ENCODE peak calls at places on chromosomes 16 and 17, in four cellular contexts. One of them, this sample, is unnamed.
A peak's percentile ranks its signal among the peaks of the same experiment; 100 is the strongest.

GRCh38 chr17:82382933-82383255 is 11.3 kb downstream of the UTS2R start:
- DNase-seq in uterus: no peak
- DNase-seq in ovary: no peak
- DNase-seq in kidney: no peak
- DNase-seq in this sample: no peak

GRCh38 chr16:11386054-11386680 is 40.9 kb downstream of the RMI2 start:
- DNase-seq in uterus: no peak
- DNase-seq in ovary: no peak
- DNase-seq in kidney: peak; percentile 48
- DNase-seq in this sample: no peak

GRCh38 chr16:24507959-24508358 is 31.4 kb upstream of the RBBP6 start:
- DNase-seq in uterus: no peak
- DNase-seq in ovary: no peak
- DNase-seq in kidney: no peak
- DNase-seq in this sample: no peak

GRCh38 chr17:60606036-60606435 is 6.0 kb downstream of the PPM1D start:
- DNase-seq in uterus: no peak
- DNase-seq in ovary: no peak
- DNase-seq in kidney: no peak
- DNase-seq in this sample: no peak

GRCh38 chr17:7262192-7263070 is at the start of gene CLDN7:
- DNase-seq in uterus: no peak
- DNase-seq in ovary: no peak
- DNase-seq in kidney: peak; percentile 97
- DNase-seq in this sample: no peak

GRCh38 chr16:68469728-68470460 is 21.6 kb upstream of the SMPD3 start:
- DNase-seq in uterus: no peak
- DNase-seq in ovary: no peak
- DNase-seq in kidney: no peak
- DNase-seq in this sample: no peak

GRCh38 chr17:42920922-42921321 is 20.3 kb downstream of the G6PC1 start:
- DNase-seq in uterus: no peak
- DNase-seq in ovary: no peak
- DNase-seq in kidney: no peak
- DNase-seq in this sample: no peak

GRCh38 chr16:55944377-55944802 is 69.2 kb upstream of the CES5A start:
- DNase-seq in uterus: peak; percentile 68
- DNase-seq in ovary: peak; percentile 68
- DNase-seq in kidney: peak; percentile 87
- DNase-seq in this sample: peak; percentile 87

GRCh38 chr17:30084773-30085172 is 31.8 kb upstream of the NSRP1 start:
- DNase-seq in uterus: no peak
- DNase-seq in ovary: no peak
- DNase-seq in kidney: no peak
- DNase-seq in this sample: no peak

GRCh38 chr17:81340606-81341346 is 45.7 kb upstream of the SLC38A10 start:
- DNase-seq in uterus: no peak
- DNase-seq in ovary: peak; percentile 69
- DNase-seq in kidney: peak; percentile 60
- DNase-seq in this sample: no peak

GRCh38 chr16:81697886-81698635 is 81.0 kb upstream of the PLCG2 start:
- DNase-seq in uterus: no peak
- DNase-seq in ovary: no peak
- DNase-seq in kidney: peak; percentile 70
- DNase-seq in this sample: peak; percentile 75

GRCh38 chr17:9371019-9371418 is 204.6 kb downstream of the STX8 start:
- DNase-seq in uterus: no peak
- DNase-seq in ovary: no peak
- DNase-seq in kidney: no peak
- DNase-seq in this sample: no peak

GRCh38 chr17:44044092-44044491 is 22.4 kb downstream of the LSM12 start:
- DNase-seq in uterus: no peak
- DNase-seq in ovary: no peak
- DNase-seq in kidney: no peak
- DNase-seq in this sample: no peak

GRCh38 chr16:67026570-67026969 is 2.4 kb upstream of the CBFB start:
- DNase-seq in uterus: no peak
- DNase-seq in ovary: no peak
- DNase-seq in kidney: no peak
- DNase-seq in this sample: no peak

GRCh38 chr17:17890773-17891759 is 54.3 kb upstream of the SREBF1 start:
- DNase-seq in uterus: no peak
- DNase-seq in ovary: peak; percentile 65
- DNase-seq in kidney: peak; percentile 67
- DNase-seq in this sample: no peak

GRCh38 chr17:13417551-13417950 is 184.2 kb downstream of the HS3ST3A1 start:
- DNase-seq in uterus: no peak
- DNase-seq in ovary: no peak
- DNase-seq in kidney: no peak
- DNase-seq in this sample: no peak

GRCh38 chr16:77402672-77403071 is 32.2 kb downstream of the ADAMTS18 start:
- DNase-seq in uterus: no peak
- DNase-seq in ovary: no peak
- DNase-seq in kidney: no peak
- DNase-seq in this sample: no peak

GRCh38 chr16:4388275-4389021 is 16.8 kb downstream of the VASN start:
- DNase-seq in uterus: no peak
- DNase-seq in ovary: no peak
- DNase-seq in kidney: peak; percentile 90
- DNase-seq in this sample: no peak

GRCh38 chr17:59425085-59425901 is 93.8 kb downstream of the YPEL2 start:
- DNase-seq in uterus: peak; percentile 56
- DNase-seq in ovary: peak; percentile 66
- DNase-seq in kidney: peak; percentile 83
- DNase-seq in this sample: no peak

GRCh38 chr17:52157603-52158449 is 688 bp downstream of the CA10 start:
- DNase-seq in uterus: no peak
- DNase-seq in ovary: no peak
- DNase-seq in kidney: peak; percentile 56
- DNase-seq in this sample: peak; percentile 33

GRCh38 chr16:52526429-52526828 is 20.5 kb downstream of the TOX3 start:
- DNase-seq in uterus: no peak
- DNase-seq in ovary: no peak
- DNase-seq in kidney: no peak
- DNase-seq in this sample: no peak

DNA sequence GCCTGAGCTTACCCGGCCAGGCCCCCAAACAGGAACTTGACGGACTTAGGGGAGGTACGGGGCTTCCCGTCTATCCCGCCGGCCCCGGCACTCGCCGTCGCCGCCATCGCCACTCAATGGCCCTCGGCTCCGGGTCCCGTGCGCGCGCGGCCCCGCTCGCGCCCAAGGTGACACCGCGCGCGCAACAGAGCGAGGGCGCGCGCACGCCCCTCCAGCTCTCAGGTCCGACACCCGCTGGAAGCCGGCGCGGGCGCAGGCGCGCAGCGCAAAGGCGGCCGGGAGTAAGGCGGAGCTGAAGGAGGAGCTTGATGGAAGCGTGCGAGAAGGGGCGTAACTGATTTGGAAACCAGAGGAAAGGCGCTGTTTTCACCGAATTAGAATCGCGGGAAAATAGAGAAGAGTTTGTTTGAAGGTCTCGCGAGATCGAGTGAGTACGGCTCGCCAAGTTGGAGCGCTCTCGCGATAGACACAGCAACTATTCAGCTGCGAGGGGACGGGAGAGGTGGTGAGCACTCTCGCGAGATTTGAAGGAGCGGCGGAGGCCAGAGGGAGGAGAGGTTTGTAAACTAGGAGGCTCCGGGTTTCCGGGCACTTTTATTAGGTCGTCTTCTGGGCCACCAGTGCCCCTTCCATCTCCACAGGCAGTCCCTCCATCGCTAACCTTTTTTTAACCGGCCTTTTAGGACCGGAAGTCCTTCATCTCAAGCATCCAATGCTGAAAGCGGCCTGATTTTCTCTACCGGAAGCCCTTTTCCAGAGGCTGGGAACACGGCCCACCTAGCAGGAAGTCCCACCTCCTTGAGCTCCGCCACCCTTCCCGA is at the start of the genes RNF167 and SLC25A11:
- DNase-seq in uterus: peak; percentile 97
- DNase-seq in ovary: peak; percentile 96
- DNase-seq in kidney: peak; percentile 98
- DNase-seq in this sample: peak; percentile 97
- TF ChIP-seq CTCF in uterus: no peak
- TF ChIP-seq CTCF in ovary: no peak
- TF ChIP-seq CTCF in kidney: peak; percentile 14
- TF ChIP-seq CTCF in this sample: peak; percentile 12

GRCh38 chr17:45226620-45227019 is 4.9 kb downstream of the FMNL1 start:
- DNase-seq in uterus: no peak
- DNase-seq in ovary: no peak
- DNase-seq in kidney: no peak
- DNase-seq in this sample: no peak
- H3K27ac ChIP-seq in uterus: peak overlapping the region; percentile 58
- H3K27ac ChIP-seq in ovary: no peak overlapping the region
- H3K27ac ChIP-seq in kidney: peak overlapping the region; percentile 17
- H3K27ac ChIP-seq in this sample: no peak overlapping the region

GRCh38 chr16:88634141-88634993 is 4.0 kb upstream of the IL17C start:
- DNase-seq in uterus: peak; percentile 49
- DNase-seq in ovary: no peak
- DNase-seq in kidney: peak; percentile 89
- DNase-seq in this sample: no peak
- H3K4me3 ChIP-seq in uterus: peak overlapping the region; percentile 3
- H3K4me3 ChIP-seq in ovary: no peak overlapping the region
- H3K4me3 ChIP-seq in kidney: no peak overlapping the region
- H3K4me3 ChIP-seq in this sample: no peak overlapping the region

GRCh38 chr17:20944014-20944905 is 98.6 kb downstream of the USP22 start:
- DNase-seq in uterus: no peak
- DNase-seq in ovary: no peak
- DNase-seq in kidney: no peak
- DNase-seq in this sample: no peak
- TF ChIP-seq CTCF in uterus: no peak
- TF ChIP-seq CTCF in ovary: no peak
- TF ChIP-seq CTCF in kidney: peak; percentile 59
- TF ChIP-seq CTCF in this sample: no peak

GRCh38 chr16:74450236-74450635 is 29.0 kb upstream of the CLEC18B start:
- DNase-seq in uterus: no peak
- DNase-seq in ovary: no peak
- DNase-seq in kidney: no peak
- DNase-seq in this sample: no peak
- H3K27ac ChIP-seq in uterus: peak overlapping the region; percentile 81
- H3K27ac ChIP-seq in ovary: no peak overlapping the region
- H3K27ac ChIP-seq in kidney: peak overlapping the region; percentile 88
- H3K27ac ChIP-seq in this sample: peak overlapping the region; percentile 65

GRCh38 chr16:48155926-48156789 is at the start of gene ABCC12:
- DNase-seq in uterus: no peak
- DNase-seq in ovary: no peak
- DNase-seq in kidney: no peak
- DNase-seq in this sample: no peak

GRCh38 chr16:48157794-48158193 is 2.0 kb upstream of the ABCC12 start:
- DNase-seq in uterus: no peak
- DNase-seq in ovary: no peak
- DNase-seq in kidney: no peak
- DNase-seq in this sample: no peak

GRCh38 chr16:48157302-48157701 is 1.5 kb upstream of the ABCC12 start:
- DNase-seq in uterus: no peak
- DNase-seq in ovary: no peak
- DNase-seq in kidney: no peak
- DNase-seq in this sample: no peak

GRCh38 chr16:48158296-48158695 is 2.5 kb upstream of the ABCC12 start:
- DNase-seq in uterus: no peak
- DNase-seq in ovary: no peak
- DNase-seq in kidney: no peak
- DNase-seq in this sample: no peak

GRCh38 chr16:48156790-48157209 is 1.0 kb upstream of the ABCC12 start:
- DNase-seq in uterus: peak; percentile 62
- DNase-seq in ovary: peak; percentile 86
- DNase-seq in kidney: peak; percentile 91
- DNase-seq in this sample: peak; percentile 81
- H3K4me3 ChIP-seq in uterus: no peak overlapping the region
- H3K4me3 ChIP-seq in ovary: no peak overlapping the region
- H3K4me3 ChIP-seq in kidney: no peak overlapping the region
- H3K4me3 ChIP-seq in this sample: peak overlapping the region; percentile 36

GRCh38 chr16:72014675-72015074 is 6.1 kb downstream of the DHODH start:
- DNase-seq in uterus: no peak
- DNase-seq in ovary: no peak
- DNase-seq in kidney: no peak
- DNase-seq in this sample: no peak
- TF ChIP-seq CTCF in uterus: no peak
- TF ChIP-seq CTCF in ovary: no peak
- TF ChIP-seq CTCF in kidney: no peak
- TF ChIP-seq CTCF in this sample: no peak

DNA sequence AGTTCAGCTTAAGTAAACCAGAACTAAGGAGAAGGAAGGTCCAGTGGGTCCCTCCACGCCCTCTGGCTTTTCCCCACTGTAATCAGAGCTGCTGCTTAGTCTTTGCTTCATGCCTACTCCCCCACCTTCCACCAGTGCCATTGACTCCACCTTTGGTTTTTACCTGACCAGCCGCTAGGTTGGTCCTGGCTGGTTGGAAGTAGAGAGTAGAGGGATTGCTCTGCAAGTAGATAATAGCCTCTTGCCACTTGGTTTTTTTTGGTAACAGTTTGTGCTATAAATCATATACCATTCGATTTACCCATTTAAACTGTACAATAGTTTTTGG is 22.8 kb upstream of the PHKG2 start:
- DNase-seq in uterus: no peak
- DNase-seq in ovary: no peak
- DNase-seq in kidney: no peak
- DNase-seq in this sample: no peak
- H3K27ac ChIP-seq in uterus: no peak overlapping the region
- H3K27ac ChIP-seq in ovary: no peak overlapping the region
- H3K27ac ChIP-seq in kidney: no peak overlapping the region
- H3K27ac ChIP-seq in this sample: no peak overlapping the region

GRCh38 chr17:45135978-45136791 is 698 bp downstream of the ACBD4 start:
- DNase-seq in uterus: no peak
- DNase-seq in ovary: no peak
- DNase-seq in kidney: peak; percentile 79
- DNase-seq in this sample: no peak

GRCh38 chr17:45135192-45135977 is at the start of gene ACBD4:
- DNase-seq in uterus: peak; percentile 97
- DNase-seq in ovary: peak; percentile 97
- DNase-seq in kidney: peak; percentile 97
- DNase-seq in this sample: peak; percentile 92

GRCh38 chr17:45138911-45139532 is 3.5 kb downstream of the ACBD4 start:
- DNase-seq in uterus: no peak
- DNase-seq in ovary: peak; percentile 30
- DNase-seq in kidney: peak; percentile 53
- DNase-seq in this sample: no peak

GRCh38 chr17:45137561-45138305 is 2.2 kb downstream of the ACBD4 start:
- DNase-seq in uterus: no peak
- DNase-seq in ovary: peak; percentile 31
- DNase-seq in kidney: peak; percentile 63
- DNase-seq in this sample: no peak

DNA sequence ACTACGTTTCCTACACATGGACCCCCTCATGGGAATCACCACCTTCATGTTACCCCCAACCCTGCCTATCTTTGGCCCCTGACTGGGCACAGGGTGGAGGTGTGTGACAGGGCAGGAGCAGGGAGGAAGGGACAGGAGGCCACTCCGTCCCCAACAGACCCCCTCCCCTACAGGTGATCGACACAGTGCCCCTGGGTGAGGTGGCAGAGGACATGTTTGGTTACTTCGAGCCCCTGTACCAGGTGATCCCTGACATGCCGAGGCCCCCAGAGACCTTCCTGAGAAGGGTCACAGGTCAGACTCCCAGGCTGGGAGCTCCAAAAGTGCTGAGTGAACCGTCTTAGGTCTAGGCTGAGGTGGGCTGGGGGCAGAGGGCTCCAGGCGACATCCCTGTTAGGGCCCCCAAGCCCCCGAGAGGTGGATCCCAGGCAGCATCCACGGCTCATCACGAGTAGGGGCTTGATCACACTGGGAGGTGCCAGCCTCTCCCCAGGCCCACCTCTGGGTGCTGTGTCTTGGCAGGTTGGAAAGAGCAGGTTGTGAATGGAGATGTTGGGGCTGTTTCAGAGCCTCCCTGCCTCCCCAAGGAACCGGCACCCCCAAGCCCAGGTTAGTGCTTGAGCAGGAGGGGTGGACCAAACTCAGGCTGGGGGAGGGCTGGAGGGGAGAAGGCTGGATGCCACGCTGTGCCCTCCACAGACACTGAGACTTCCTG is 1.5 kb downstream of the ACBD4 start:
- DNase-seq in uterus: no peak
- DNase-seq in ovary: peak; percentile 44
- DNase-seq in kidney: peak; percentile 65
- DNase-seq in this sample: no peak
- H3K4me3 ChIP-seq in uterus: no peak overlapping the region
- H3K4me3 ChIP-seq in ovary: no peak overlapping the region
- H3K4me3 ChIP-seq in kidney: peak overlapping the region; percentile 92
- H3K4me3 ChIP-seq in this sample: no peak overlapping the region

This sample was measured in dorsolateral prefrontal cortex.